ENCODE peak calls at places on chromosomes 2 and 18, in seven cellular contexts. One of them, this sample, is unnamed.

GRCh38 chr2:96438589-96438988 is 66.6 kb downstream of the NEURL3 start:
- DNase-seq in H9: no peak
- DNase-seq in CD4-positive, alpha-beta T cell: no peak
- DNase-seq in breast epithelium: no peak
- DNase-seq in activated B cell treated with CpG ODN at 0.5 μM for 24 hours: no peak
- DNase-seq in B cell: no peak
- DNase-seq in A549: no peak
- DNase-seq in this sample: no peak

GRCh38 chr2:65940856-65941255 is 494.1 kb upstream of the MEIS1 start:
- DNase-seq in H9: no peak
- DNase-seq in CD4-positive, alpha-beta T cell: no peak
- DNase-seq in breast epithelium: no peak
- DNase-seq in activated B cell treated with CpG ODN at 0.5 μM for 24 hours: no peak
- DNase-seq in B cell: no peak
- DNase-seq in A549: no peak
- DNase-seq in this sample: no peak

GRCh38 chr18:46079336-46079735 is 7.3 kb upstream of the PSTPIP2 start:
- DNase-seq in H9: no peak
- DNase-seq in CD4-positive, alpha-beta T cell: no peak
- DNase-seq in breast epithelium: no peak
- DNase-seq in activated B cell treated with CpG ODN at 0.5 μM for 24 hours: no peak
- DNase-seq in B cell: no peak
- DNase-seq in A549: no peak
- DNase-seq in this sample: no peak

GRCh38 chr2:23411752-23412431 is 26.9 kb downstream of the KLHL29 start:
- DNase-seq in H9: no peak
- DNase-seq in CD4-positive, alpha-beta T cell: no peak
- DNase-seq in breast epithelium: no peak
- DNase-seq in activated B cell treated with CpG ODN at 0.5 μM for 24 hours: no peak
- DNase-seq in B cell: no peak
- DNase-seq in A549: no peak
- DNase-seq in this sample: no peak

GRCh38 chr2:193695367-193695766 is 1500.6 kb upstream of the TMEFF2 start:
- DNase-seq in H9: no peak
- DNase-seq in CD4-positive, alpha-beta T cell: no peak
- DNase-seq in breast epithelium: no peak
- DNase-seq in activated B cell treated with CpG ODN at 0.5 μM for 24 hours: no peak
- DNase-seq in B cell: no peak
- DNase-seq in A549: peak
- DNase-seq in this sample: peak

GRCh38 chr18:74303936-74304335 is 11.7 kb upstream of the C18orf63 start:
- DNase-seq in H9: no peak
- DNase-seq in CD4-positive, alpha-beta T cell: no peak
- DNase-seq in breast epithelium: no peak
- DNase-seq in activated B cell treated with CpG ODN at 0.5 μM for 24 hours: no peak
- DNase-seq in B cell: no peak
- DNase-seq in A549: no peak
- DNase-seq in this sample: no peak

GRCh38 chr2:3242747-3243369 is 134.8 kb downstream of the EIPR1 start:
- DNase-seq in H9: no peak
- DNase-seq in CD4-positive, alpha-beta T cell: peak
- DNase-seq in breast epithelium: no peak
- DNase-seq in activated B cell treated with CpG ODN at 0.5 μM for 24 hours: no peak
- DNase-seq in B cell: peak
- DNase-seq in A549: no peak
- DNase-seq in this sample: no peak

GRCh38 chr18:23884712-23885375 is 129.7 kb upstream of the TTC39C start:
- DNase-seq in H9: peak
- DNase-seq in CD4-positive, alpha-beta T cell: no peak
- DNase-seq in breast epithelium: no peak
- DNase-seq in activated B cell treated with CpG ODN at 0.5 μM for 24 hours: no peak
- DNase-seq in B cell: no peak
- DNase-seq in A549: no peak
- DNase-seq in this sample: no peak

GRCh38 chr2:56416500-56417176 is 232.8 kb downstream of the CCDC85A start:
- DNase-seq in H9: no peak
- DNase-seq in CD4-positive, alpha-beta T cell: no peak
- DNase-seq in breast epithelium: no peak
- DNase-seq in activated B cell treated with CpG ODN at 0.5 μM for 24 hours: no peak
- DNase-seq in B cell: no peak
- DNase-seq in A549: no peak
- DNase-seq in this sample: no peak

GRCh38 chr2:3784731-3785130 is 81.4 kb downstream of the DCDC2C start:
- DNase-seq in H9: no peak
- DNase-seq in CD4-positive, alpha-beta T cell: no peak
- DNase-seq in breast epithelium: no peak
- DNase-seq in activated B cell treated with CpG ODN at 0.5 μM for 24 hours: no peak
- DNase-seq in B cell: no peak
- DNase-seq in A549: no peak
- DNase-seq in this sample: no peak

GRCh38 chr2:121489284-121489683 is 41.4 kb upstream of the RNU4ATAC start:
- DNase-seq in H9: no peak
- DNase-seq in CD4-positive, alpha-beta T cell: no peak
- DNase-seq in breast epithelium: no peak
- DNase-seq in activated B cell treated with CpG ODN at 0.5 μM for 24 hours: no peak
- DNase-seq in B cell: no peak
- DNase-seq in A549: peak
- DNase-seq in this sample: no peak

GRCh38 chr2:147223119-147223518 is 621.7 kb upstream of the ACVR2A start:
- DNase-seq in H9: no peak
- DNase-seq in CD4-positive, alpha-beta T cell: no peak
- DNase-seq in breast epithelium: no peak
- DNase-seq in activated B cell treated with CpG ODN at 0.5 μM for 24 hours: no peak
- DNase-seq in B cell: no peak
- DNase-seq in A549: no peak
- DNase-seq in this sample: no peak

GRCh38 chr2:226423498-226423960 is 376.1 kb downstream of the IRS1 start:
- DNase-seq in H9: no peak
- DNase-seq in CD4-positive, alpha-beta T cell: peak
- DNase-seq in breast epithelium: no peak
- DNase-seq in activated B cell treated with CpG ODN at 0.5 μM for 24 hours: peak
- DNase-seq in B cell: peak
- DNase-seq in A549: no peak
- DNase-seq in this sample: peak

GRCh38 chr2:195498176-195498575 is 158.8 kb upstream of the SLC39A10 start:
- DNase-seq in H9: peak
- DNase-seq in CD4-positive, alpha-beta T cell: peak
- DNase-seq in breast epithelium: no peak
- DNase-seq in activated B cell treated with CpG ODN at 0.5 μM for 24 hours: peak
- DNase-seq in B cell: peak
- DNase-seq in A549: peak
- DNase-seq in this sample: no peak

GRCh38 chr18:8699948-8700347 is 5.4 kb upstream of the MTCL1 start:
- DNase-seq in H9: no peak
- DNase-seq in CD4-positive, alpha-beta T cell: no peak
- DNase-seq in breast epithelium: no peak
- DNase-seq in activated B cell treated with CpG ODN at 0.5 μM for 24 hours: no peak
- DNase-seq in B cell: no peak
- DNase-seq in A549: no peak
- DNase-seq in this sample: no peak

GRCh38 chr2:37625781-37626548 is 45.5 kb downstream of the CDC42EP3 start:
- DNase-seq in H9: no peak
- DNase-seq in CD4-positive, alpha-beta T cell: peak
- DNase-seq in breast epithelium: no peak
- DNase-seq in activated B cell treated with CpG ODN at 0.5 μM for 24 hours: no peak
- DNase-seq in B cell: peak
- DNase-seq in A549: no peak
- DNase-seq in this sample: no peak

GRCh38 chr2:220575963-220576362 is 948.5 kb downstream of the SLC4A3 start:
- DNase-seq in H9: no peak
- DNase-seq in CD4-positive, alpha-beta T cell: no peak
- DNase-seq in breast epithelium: no peak
- DNase-seq in activated B cell treated with CpG ODN at 0.5 μM for 24 hours: no peak
- DNase-seq in B cell: no peak
- DNase-seq in A549: no peak
- DNase-seq in this sample: no peak

GRCh38 chr2:220585241-220585640 is 957.8 kb downstream of the SLC4A3 start:
- DNase-seq in H9: no peak
- DNase-seq in CD4-positive, alpha-beta T cell: no peak
- DNase-seq in breast epithelium: no peak
- DNase-seq in activated B cell treated with CpG ODN at 0.5 μM for 24 hours: no peak
- DNase-seq in B cell: no peak
- DNase-seq in A549: no peak
- DNase-seq in this sample: no peak

GRCh38 chr2:220579452-220579851 is 952.0 kb downstream of the SLC4A3 start:
- DNase-seq in H9: no peak
- DNase-seq in CD4-positive, alpha-beta T cell: no peak
- DNase-seq in breast epithelium: no peak
- DNase-seq in activated B cell treated with CpG ODN at 0.5 μM for 24 hours: no peak
- DNase-seq in B cell: no peak
- DNase-seq in A549: no peak
- DNase-seq in this sample: no peak

GRCh38 chr2:220580113-220580512 is 952.7 kb downstream of the SLC4A3 start:
- DNase-seq in H9: no peak
- DNase-seq in CD4-positive, alpha-beta T cell: no peak
- DNase-seq in breast epithelium: no peak
- DNase-seq in activated B cell treated with CpG ODN at 0.5 μM for 24 hours: no peak
- DNase-seq in B cell: no peak
- DNase-seq in A549: no peak
- DNase-seq in this sample: no peak
- TF ChIP-seq CTCF in H9: peak
- TF ChIP-seq CTCF in CD4-positive, alpha-beta T cell: no peak
- TF ChIP-seq CTCF in breast epithelium: no peak
- TF ChIP-seq CTCF in activated B cell treated with CpG ODN at 0.5 μM for 24 hours: no peak
- TF ChIP-seq CTCF in B cell: no peak
- TF ChIP-seq CTCF in A549: no peak
- TF ChIP-seq CTCF in this sample: no peak

GRCh38 chr2:44045061-44045460 is 49.3 kb upstream of the LRPPRC start:
- DNase-seq in H9: no peak
- DNase-seq in CD4-positive, alpha-beta T cell: no peak
- DNase-seq in breast epithelium: no peak
- DNase-seq in activated B cell treated with CpG ODN at 0.5 μM for 24 hours: no peak
- DNase-seq in B cell: no peak
- DNase-seq in A549: no peak
- DNase-seq in this sample: no peak
- TF ChIP-seq CTCF in H9: no peak
- TF ChIP-seq CTCF in CD4-positive, alpha-beta T cell: no peak
- TF ChIP-seq CTCF in breast epithelium: no peak
- TF ChIP-seq CTCF in activated B cell treated with CpG ODN at 0.5 μM for 24 hours: no peak
- TF ChIP-seq CTCF in B cell: no peak
- TF ChIP-seq CTCF in A549: no peak
- TF ChIP-seq CTCF in this sample: no peak

GRCh38 chr2:190180313-190181065 is 118.0 kb upstream of the MSTN start:
- DNase-seq in H9: peak
- DNase-seq in CD4-positive, alpha-beta T cell: no peak
- DNase-seq in breast epithelium: no peak
- DNase-seq in activated B cell treated with CpG ODN at 0.5 μM for 24 hours: peak
- DNase-seq in B cell: peak
- DNase-seq in A549: peak
- DNase-seq in this sample: peak

GRCh38 chr2:190181066-190181681 is 118.6 kb upstream of the MSTN start:
- DNase-seq in H9: no peak
- DNase-seq in CD4-positive, alpha-beta T cell: no peak
- DNase-seq in breast epithelium: no peak
- DNase-seq in activated B cell treated with CpG ODN at 0.5 μM for 24 hours: no peak
- DNase-seq in B cell: no peak
- DNase-seq in A549: no peak
- DNase-seq in this sample: no peak

GRCh38 chr2:190182071-190182524 is 119.6 kb upstream of the MSTN start:
- DNase-seq in H9: no peak
- DNase-seq in CD4-positive, alpha-beta T cell: no peak
- DNase-seq in breast epithelium: no peak
- DNase-seq in activated B cell treated with CpG ODN at 0.5 μM for 24 hours: no peak
- DNase-seq in B cell: peak
- DNase-seq in A549: no peak
- DNase-seq in this sample: no peak

GRCh38 chr2:190178066-190178722 is 115.7 kb upstream of the MSTN start:
- DNase-seq in H9: no peak
- DNase-seq in CD4-positive, alpha-beta T cell: no peak
- DNase-seq in breast epithelium: no peak
- DNase-seq in activated B cell treated with CpG ODN at 0.5 μM for 24 hours: no peak
- DNase-seq in B cell: no peak
- DNase-seq in A549: no peak
- DNase-seq in this sample: no peak

GRCh38 chr2:190179754-190180312 is 117.3 kb upstream of the MSTN start:
- DNase-seq in H9: no peak
- DNase-seq in CD4-positive, alpha-beta T cell: no peak
- DNase-seq in breast epithelium: no peak
- DNase-seq in activated B cell treated with CpG ODN at 0.5 μM for 24 hours: no peak
- DNase-seq in B cell: no peak
- DNase-seq in A549: no peak
- DNase-seq in this sample: no peak
- TF ChIP-seq CTCF in H9: no peak
- TF ChIP-seq CTCF in CD4-positive, alpha-beta T cell: no peak
- TF ChIP-seq CTCF in breast epithelium: no peak
- TF ChIP-seq CTCF in activated B cell treated with CpG ODN at 0.5 μM for 24 hours: no peak
- TF ChIP-seq CTCF in B cell: peak
- TF ChIP-seq CTCF in A549: no peak
- TF ChIP-seq CTCF in this sample: no peak

GRCh38 chr2:64540615-64541014 is 16.5 kb downstream of the AFTPH start:
- DNase-seq in H9: no peak
- DNase-seq in CD4-positive, alpha-beta T cell: no peak
- DNase-seq in breast epithelium: no peak
- DNase-seq in activated B cell treated with CpG ODN at 0.5 μM for 24 hours: no peak
- DNase-seq in B cell: no peak
- DNase-seq in A549: no peak
- DNase-seq in this sample: no peak
- TF ChIP-seq CTCF in H9: no peak
- TF ChIP-seq CTCF in CD4-positive, alpha-beta T cell: no peak
- TF ChIP-seq CTCF in breast epithelium: no peak
- TF ChIP-seq CTCF in activated B cell treated with CpG ODN at 0.5 μM for 24 hours: no peak
- TF ChIP-seq CTCF in B cell: no peak
- TF ChIP-seq CTCF in A549: no peak
- TF ChIP-seq CTCF in this sample: no peak

This sample was measured in glutamatergic neuron.